ENCODE peak calls at places on chromosomes 2 and 18, in nine cellular contexts. J, R, M, I, Q, Z, X, U and V are unnamed samples. For H3K79me2, the result is how much of the 10 kb centered on the place peaks cover.

GRCh38 chr2:132391381-132391780 is 25.2 kb upstream of the GPR39 start:
- DNase-seq in J (no peak), R (no peak), M (no peak), I (no peak), Q (no peak), Z (no peak), X (no peak), U (no peak), V (no peak)

GRCh38 chr2:50786345-50786744 is 245.6 kb downstream of the NRXN1 start:
- DNase-seq in J (peak), R (no peak), M (peak), I (no peak), Q (no peak), Z (no peak), X (no peak), U (no peak), V (no peak)

GRCh38 chr18:48363167-48363566 is 46.0 kb downstream of the ZBTB7C start:
- DNase-seq in J (no peak), R (no peak), M (no peak), I (no peak), Q (no peak), Z (no peak), X (no peak), U (no peak), V (no peak)

GRCh38 chr18:49728542-49728941 is 84.8 kb downstream of the ACAA2 start:
- DNase-seq in J (peak), R (peak), M (peak), I (peak), Q (no peak), Z (peak), X (peak), U (peak), V (peak)

GRCh38 chr2:215104226-215104625 is 34.2 kb downstream of the ABCA12 start:
- DNase-seq in J (no peak), R (no peak), M (no peak), I (no peak), Q (no peak), Z (peak), X (no peak), U (no peak), V (no peak)

GRCh38 chr2:241091734-241092445 is 10.2 kb downstream of the MTERF4 start:
- DNase-seq in J (no peak), R (no peak), M (no peak), I (no peak), Q (no peak), Z (no peak), X (no peak), U (no peak), V (no peak)

GRCh38 chr2:101473581-101473910 is 1.4 kb downstream of the RFX8 start:
- DNase-seq in J (no peak), R (no peak), M (no peak), I (no peak), Q (no peak), Z (no peak), X (no peak), U (peak), V (no peak)

GRCh38 chr2:75709297-75709696 is 1.4 kb downstream of the GCFC2 start:
- DNase-seq in J (no peak), R (no peak), M (no peak), I (no peak), Q (peak), Z (no peak), X (no peak), U (peak), V (peak)

GRCh38 chr18:39795350-39795749 is 2159.7 kb upstream of the PIK3C3 start:
- DNase-seq in J (no peak), R (no peak), M (peak), I (no peak), Q (no peak), Z (no peak), X (no peak), U (no peak), V (no peak)

GRCh38 chr18:39389800-39390379 is 1824.3 kb upstream of the CELF4 start:
- DNase-seq in J (peak), R (no peak), M (peak), I (no peak), Q (no peak), Z (no peak), X (no peak), U (no peak), V (no peak)

GRCh38 chr2:85706604-85707296 is 12.6 kb downstream of the GNLY start:
- DNase-seq in J (no peak), R (no peak), M (no peak), I (no peak), Q (no peak), Z (no peak), X (no peak), U (no peak), V (no peak)

GRCh38 chr2:226898121-226898520 is 62.3 kb downstream of the RHBDD1 start:
- DNase-seq in J (no peak), R (no peak), M (no peak), I (no peak), Q (no peak), Z (no peak), X (no peak), U (no peak), V (no peak)

GRCh38 chr2:42618972-42619371 is 50.5 kb downstream of the MTA3 start:
- DNase-seq in J (no peak), R (no peak), M (no peak), I (no peak), Q (no peak), Z (peak), X (no peak), U (peak), V (no peak)

GRCh38 chr18:49461602-49461977 is 1.1 kb upstream of the DYM start:
- DNase-seq in J (no peak), R (no peak), M (no peak), I (no peak), Q (no peak), Z (no peak), X (no peak), U (no peak), V (no peak)

GRCh38 chr18:8654482-8655451 is 45.5 kb downstream of the RAB12 start:
- DNase-seq in J (no peak), R (no peak), M (peak), I (peak), Q (peak), Z (peak), X (peak), U (peak), V (peak)

GRCh38 chr18:58779514-58779913 is 85.2 kb upstream of the ZNF532 start:
- DNase-seq in J (no peak), R (no peak), M (no peak), I (peak), Q (no peak), Z (no peak), X (no peak), U (no peak), V (no peak)

GRCh38 chr18:80196528-80197320 is 50.6 kb downstream of the PARD6G start:
- DNase-seq in J (peak), R (no peak), M (peak), I (peak), Q (no peak), Z (no peak), X (no peak), U (peak), V (no peak)

GRCh38 chr2:216082805-216083204 is 1.1 kb downstream of the TMEM169 start:
- DNase-seq in J (peak), R (no peak), M (peak), I (no peak), Q (no peak), Z (no peak), X (peak), U (no peak), V (peak)

GRCh38 chr2:83817511-83817910 is 641.6 kb downstream of the SUCLG1 start:
- DNase-seq in J (peak), R (peak), M (peak), I (no peak), Q (peak), Z (peak), X (no peak), U (peak), V (peak)

GRCh38 chr18:7417742-7418141 is 149.4 kb upstream of the PTPRM start:
- DNase-seq in J (no peak), R (no peak), M (no peak), I (peak), Q (no peak), Z (peak), X (no peak), U (peak), V (no peak)

GRCh38 chr18:26978812-26979341 is 113.4 kb upstream of the AQP4 start:
- DNase-seq in J (no peak), R (no peak), M (no peak), I (no peak), Q (peak), Z (no peak), X (no peak), U (no peak), V (peak)

GRCh38 chr18:48698707-48699106 is 159.9 kb downstream of the CTIF start:
- DNase-seq in J (no peak), R (no peak), M (no peak), I (no peak), Q (no peak), Z (no peak), X (no peak), U (no peak), V (no peak)

GRCh38 chr18:74146756-74147155 is 878 bp downstream of the FBXO15 start:
- DNase-seq in J (no peak), R (no peak), M (no peak), I (no peak), Q (no peak), Z (no peak), X (no peak), U (peak), V (no peak)

GRCh38 chr2:29940706-29941105 is 19.3 kb upstream of the ALK start:
- DNase-seq in J (no peak), R (no peak), M (no peak), I (peak), Q (no peak), Z (no peak), X (no peak), U (no peak), V (no peak)

GRCh38 chr2:15667579-15668556 is 76.2 kb downstream of the DDX1 start:
- DNase-seq in J (no peak), R (no peak), M (no peak), I (no peak), Q (no peak), Z (peak), X (no peak), U (peak), V (no peak)

GRCh38 chr2:9474361-9475117 is at the start of gene IAH1:
- DNase-seq in J (peak), R (no peak), M (peak), I (peak), Q (peak), Z (peak), X (peak), U (peak), V (no peak)

GRCh38 chr2:159755014-159755413 is 42.7 kb downstream of the MARCHF7 start:
- DNase-seq in J (no peak), R (no peak), M (no peak), I (no peak), Q (no peak), Z (no peak), X (no peak), U (no peak), V (no peak)

GRCh38 chr2:85458611-85459563 is 40.4 kb downstream of the SH2D6 start:
- DNase-seq in J (no peak), R (no peak), M (peak), I (no peak), Q (no peak), Z (peak), X (no peak), U (peak), V (no peak)

GRCh38 chr2:39119732-39120520 is 925 bp downstream of the SOS1 start:
- DNase-seq in J (peak), R (no peak), M (peak), I (peak), Q (peak), Z (peak), X (peak), U (peak), V (peak)

GRCh38 chr2:39109543-39109942 is 11.3 kb downstream of the SOS1 start:
- DNase-seq in J (no peak), R (no peak), M (no peak), I (no peak), Q (no peak), Z (no peak), X (no peak), U (no peak), V (no peak)

GRCh38 chr2:39115556-39115955 is 5.3 kb downstream of the SOS1 start:
- DNase-seq in J (no peak), R (no peak), M (no peak), I (no peak), Q (no peak), Z (no peak), X (no peak), U (no peak), V (no peak)

GRCh38 chr2:39118786-39119499 is 1.9 kb downstream of the SOS1 start:
- DNase-seq in J (no peak), R (no peak), M (no peak), I (peak), Q (peak), Z (no peak), X (no peak), U (peak), V (peak)

DNA sequence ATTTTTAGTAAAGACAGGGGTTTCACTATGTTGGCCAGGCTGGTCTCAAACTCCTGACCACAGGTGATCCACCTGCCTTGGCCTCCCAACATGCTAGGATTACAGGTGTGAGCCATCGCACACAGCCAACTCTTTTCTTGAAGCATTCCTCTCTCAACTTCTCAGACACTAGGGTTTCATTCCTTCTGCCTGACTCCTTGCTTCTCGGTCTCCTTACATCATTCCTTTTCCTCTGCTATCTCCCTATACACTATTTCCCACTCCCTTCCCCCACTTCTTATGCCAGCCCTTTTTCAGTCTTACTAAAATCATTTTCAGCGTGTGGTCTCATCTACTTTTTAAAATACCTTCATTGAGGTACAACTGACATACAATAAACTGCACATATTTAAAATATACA is 6.1 kb downstream of the SOS1 start:
- DNase-seq in J (no peak), R (no peak), M (no peak), I (no peak), Q (no peak), Z (no peak), X (no peak), U (peak), V (no peak)
- TF ChIP-seq EZH2phosphoT487 in J (no peak), R (no peak), M (no peak), I (no peak), Q (no peak), Z (no peak), X (no peak), U (no peak), V (no peak)

GRCh38 chr2:134933732-134934131 is 15.1 kb downstream of the CCNT2 start:
- DNase-seq in J (no peak), R (no peak), M (no peak), I (no peak), Q (no peak), Z (no peak), X (no peak), U (no peak), V (no peak)
- H3K4me2 ChIP-seq in J (no peak), R (no peak), M (no peak), I (no peak), Q (no peak), Z (no peak), X (no peak), U (no peak), V (peak)

GRCh38 chr18:25341861-25342260 is 10.1 kb downstream of the ZNF521 start:
- DNase-seq in J (no peak), R (no peak), M (no peak), I (no peak), Q (no peak), Z (no peak), X (no peak), U (no peak), V (no peak)
- H3K79me2 ChIP-seq in J (half or more), R (under half), M (under half), I (under half), Q (half or more), Z (under half), X (under half), U (half or more), V (under half)

DNA sequence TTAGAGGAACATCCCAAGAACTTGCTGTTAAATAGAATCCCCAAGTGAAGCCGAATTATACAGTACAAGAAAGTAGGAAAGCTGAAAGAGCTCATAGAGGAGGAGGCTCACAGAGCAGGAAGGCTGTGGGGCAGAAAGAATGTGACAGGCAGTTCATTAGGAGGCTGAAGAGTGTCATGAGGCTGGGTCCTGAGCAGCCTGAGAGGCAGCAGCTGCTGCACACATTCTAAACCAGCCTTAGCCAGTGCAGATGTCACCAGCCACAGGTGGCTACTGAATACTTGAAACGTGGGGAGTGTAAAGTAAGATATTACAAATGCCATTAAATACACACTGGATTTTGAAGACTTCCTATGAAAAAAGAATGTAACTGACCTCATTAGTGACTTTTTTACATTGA is 490.2 kb upstream of the KLHL29 start:
- DNase-seq in J (peak), R (no peak), M (no peak), I (no peak), Q (peak), Z (no peak), X (no peak), U (no peak), V (no peak)
- TF ChIP-seq EZH2phosphoT487 in J (no peak), R (no peak), M (no peak), I (no peak), Q (no peak), Z (no peak), X (no peak), U (no peak), V (no peak)

GRCh38 chr2:143397886-143398614 is 268.8 kb downstream of the ARHGAP15 start:
- DNase-seq in J (no peak), R (no peak), M (no peak), I (no peak), Q (no peak), Z (peak), X (no peak), U (peak), V (no peak)
- H3K4me2 ChIP-seq in J (no peak), R (no peak), M (no peak), I (peak), Q (no peak), Z (peak), X (peak), U (peak), V (no peak)